ENCODE peak calls at places on chromosomes 16 and 17, in six cellular contexts. K is neuronal stem cell, B is IMR-90, D is H9, E is mesenchymal stem cell, U is H1. V is an unnamed sample.

GRCh38 chr17:82411396-82412053 is 6.6 kb upstream of the HEXD start:
- DNase-seq in K (no peak), B (no peak), D (no peak), E (no peak), U (no peak), V (no peak)

GRCh38 chr17:13393841-13394710 is 207.7 kb downstream of the HS3ST3A1 start:
- DNase-seq in K (no peak), B (peak; percentile 94), D (no peak), E (peak; percentile 13), U (no peak), V (no peak)

GRCh38 chr17:48747445-48748363 is 19.2 kb upstream of the HOXB13 start:
- DNase-seq in K (no peak), B (no peak), D (peak; percentile 71), E (peak; percentile 21), U (no peak), V (no peak)

GRCh38 chr17:47836601-47837000 is 4.5 kb downstream of the SCRN2 start:
- DNase-seq in K (no peak), B (no peak), D (no peak), E (no peak), U (no peak), V (no peak)

GRCh38 chr16:4313563-4314531 is 2.0 kb upstream of the GLIS2 start:
- DNase-seq in K (no peak), B (no peak), D (peak; percentile 84), E (peak; percentile 59), U (no peak), V (peak; percentile 77)

GRCh38 chr17:41975099-41976083 is 8.8 kb downstream of the CNP start:
- DNase-seq in K (no peak), B (peak; percentile 69), D (no peak), E (no peak), U (no peak), V (no peak)

GRCh38 chr16:47480410-47480809 is 19.3 kb downstream of the PHKB start:
- DNase-seq in K (no peak), B (no peak), D (no peak), E (no peak), U (no peak), V (no peak)

GRCh38 chr16:75000481-75001081 is 1.8 kb downstream of the ZNRF1 start:
- DNase-seq in K (no peak), B (peak; percentile 37), D (no peak), E (peak; percentile 54), U (no peak), V (peak; percentile 77)

GRCh38 chr17:1153795-1154546 is 25.8 kb downstream of the ABR start:
- DNase-seq in K (no peak), B (peak; percentile 67), D (peak; percentile 82), E (no peak), U (no peak), V (no peak)

GRCh38 chr16:22141746-22142145 is 20.6 kb upstream of the SDR42E2 start:
- DNase-seq in K (no peak), B (peak; percentile 7), D (peak; percentile 61), E (peak; percentile 19), U (no peak), V (no peak)

GRCh38 chr16:89598199-89598598 is 15.2 kb upstream of the DPEP1 start:
- DNase-seq in K (no peak), B (peak; percentile 43), D (no peak), E (peak; percentile 77), U (no peak), V (no peak)

GRCh38 chr16:1920727-1921155 is 2.5 kb upstream of the HS3ST6 start:
- DNase-seq in K (peak; percentile 65), B (no peak), D (peak; percentile 88), E (peak; percentile 28), U (no peak), V (peak; percentile 82)

GRCh38 chr17:72556944-72557826 is 436.4 kb downstream of the SOX9 start:
- DNase-seq in K (peak; percentile 69), B (peak; percentile 57), D (peak; percentile 95), E (peak; percentile 68), U (no peak), V (peak; percentile 66)

GRCh38 chr17:27535975-27536374 is 79.7 kb downstream of the KSR1 start:
- DNase-seq in K (no peak), B (no peak), D (no peak), E (no peak), U (no peak), V (peak; percentile 32)
- H3K79me1 ChIP-seq in K (peaks cover 3% of the 10 kb centered on the region), B (peaks cover 88% of the 10 kb centered on the region), D (peaks cover 4% of the 10 kb centered on the region), E (peaks cover 28% of the 10 kb centered on the region), U (peaks cover 20% of the 10 kb centered on the region), V (peaks cover 17% of the 10 kb centered on the region)

DNA sequence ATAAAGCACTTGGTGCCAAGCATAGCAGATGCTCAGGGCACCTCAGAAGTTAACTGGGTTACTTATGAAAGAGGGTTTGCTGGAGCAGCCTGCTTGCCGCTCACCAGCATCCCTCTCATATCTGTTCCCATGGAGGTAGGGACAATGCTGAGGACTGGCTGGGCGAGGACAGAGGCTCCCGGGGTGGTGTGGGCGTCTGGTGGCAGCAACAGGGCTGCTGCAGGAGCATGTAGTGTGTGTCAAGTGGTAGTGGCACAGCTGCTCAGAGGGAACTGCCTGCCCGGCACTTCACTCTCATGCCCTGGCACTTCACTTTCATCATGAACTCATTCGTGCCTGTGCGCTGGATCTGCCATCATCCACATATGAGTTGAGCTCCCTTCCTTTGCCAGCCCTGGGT is 26.9 kb upstream of the ZNHIT3 start:
- DNase-seq in K (no peak), B (no peak), D (no peak), E (no peak), U (no peak), V (no peak)
- H3K14ac ChIP-seq in K (no peak overlapping the region), B (no peak overlapping the region), D (no peak overlapping the region), E (no peak overlapping the region), U (no peak overlapping the region), V (no peak overlapping the region)

DNA sequence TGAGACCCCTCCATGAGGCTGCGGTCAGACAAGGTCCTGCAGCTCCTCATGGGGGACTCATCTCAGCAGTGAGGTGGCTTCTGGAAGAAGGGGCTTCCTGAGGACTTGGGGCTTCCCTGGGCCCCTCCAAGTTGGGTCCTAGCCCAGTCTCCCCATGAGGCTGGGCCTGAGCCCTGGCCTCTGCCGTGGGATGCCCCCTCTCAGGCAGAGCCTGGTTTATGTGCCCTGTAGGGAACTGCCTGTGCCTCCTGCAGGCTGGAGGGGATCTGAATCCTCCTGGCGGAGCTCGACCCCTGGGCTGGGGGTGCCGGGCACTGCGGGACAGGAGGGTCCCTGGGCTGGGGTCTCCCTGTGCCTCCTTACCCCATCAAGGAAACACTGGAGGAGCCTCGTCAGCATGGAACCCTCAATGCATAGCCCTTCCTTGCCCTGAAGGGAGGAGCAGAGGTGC is 45.8 kb downstream of the TNFRSF13B start:
- DNase-seq in K (no peak), B (no peak), D (no peak), E (no peak), U (no peak), V (no peak)
- H2BK5ac ChIP-seq in K (no peak overlapping the region), B (no peak overlapping the region), D (no peak overlapping the region), E (no peak overlapping the region), U (no peak overlapping the region), V (no peak overlapping the region)

GRCh38 chr17:27475981-27476895 is 20.0 kb downstream of the KSR1 start:
- DNase-seq in K (no peak), B (no peak), D (no peak), E (no peak), U (no peak), V (peak; percentile 53)

GRCh38 chr17:27473748-27474609 is 17.7 kb downstream of the KSR1 start:
- DNase-seq in K (no peak), B (no peak), D (no peak), E (peak; percentile 35), U (no peak), V (no peak)

GRCh38 chr17:27477050-27477647 is 20.9 kb downstream of the KSR1 start:
- DNase-seq in K (no peak), B (no peak), D (no peak), E (no peak), U (no peak), V (peak; percentile 53)

GRCh38 chr17:27473190-27473747 is 17.0 kb downstream of the KSR1 start:
- DNase-seq in K (no peak), B (no peak), D (no peak), E (no peak), U (no peak), V (peak; percentile 52)

GRCh38 chr17:27475070-27475673 is 18.9 kb downstream of the KSR1 start:
- DNase-seq in K (no peak), B (no peak), D (no peak), E (no peak), U (no peak), V (no peak)
- H3K79me1 ChIP-seq in K (peaks cover 9% of the 10 kb centered on the region), B (peaks cover 94% of the 10 kb centered on the region), D (no peaks in the 10 kb centered on the region), E (peaks cover 28% of the 10 kb centered on the region), U (peaks cover 11% of the 10 kb centered on the region), V (no peaks in the 10 kb centered on the region)

DNA sequence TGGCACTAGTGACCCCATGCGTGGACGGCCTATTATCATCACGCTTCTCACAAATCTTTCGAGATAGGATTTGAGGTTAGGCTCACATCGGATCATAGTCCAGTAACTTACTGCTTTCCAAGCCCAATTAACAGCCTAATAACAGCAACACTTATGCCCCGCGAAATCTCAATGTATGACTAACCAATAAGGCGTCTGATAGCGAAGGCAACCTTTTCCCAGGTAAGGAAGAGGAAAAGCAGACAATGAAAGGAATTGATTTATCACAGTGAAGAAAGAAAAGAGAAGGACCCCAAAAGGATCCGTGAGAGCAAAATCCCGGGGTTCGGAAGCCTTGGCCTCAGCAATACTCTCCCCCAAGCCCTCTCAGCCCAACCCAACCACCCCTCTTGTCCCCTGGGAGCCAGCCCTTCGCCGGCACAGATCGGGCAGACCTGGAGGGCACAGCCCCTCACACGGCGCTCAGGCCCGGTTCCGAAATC is 567 bp downstream of the GPATCH8 start:
- DNase-seq in K (no peak), B (peak; percentile 24), D (no peak), E (peak; percentile 37), U (no peak), V (peak; percentile 62)
- H3K14ac ChIP-seq in K (peak overlapping the region; percentile 10), B (peak overlapping the region; percentile 98), D (peak overlapping the region; percentile 95), E (no peak overlapping the region), U (no peak overlapping the region), V (peak overlapping the region; percentile 90)